ENCODE peak calls at places on chromosomes 11 and 22, in four cellular contexts. N is SK-N-SH, J is H1, G is GM12878. V is an unnamed sample.

GRCh38 chr11:106344392-106344791 is 266.9 kb downstream of the AASDHPPT start:
- DNase-seq in J (no peak), G (no peak), N (no peak), V (no peak)

GRCh38 chr11:56659755-56660154 is 3.7 kb upstream of the OR5AR1 start:
- DNase-seq in N (no peak), J (no peak), G (no peak), V (no peak)

GRCh38 chr22:46175631-46176030 is 25.3 kb downstream of the PPARA start:
- DNase-seq in J (no peak), G (no peak), N (no peak), V (no peak)

GRCh38 chr22:19810381-19811141 is 44.1 kb downstream of the GNB1L start:
- DNase-seq in G (no peak), N (peak), J (no peak), V (no peak)

GRCh38 chr11:26993965-26994446 is at the start of gene FIBIN:
- DNase-seq in G (no peak), J (peak), N (no peak), V (no peak)

GRCh38 chr11:35085766-35086165 is 53.2 kb upstream of the CD44 start:
- DNase-seq in N (no peak), G (no peak), J (no peak), V (no peak)

GRCh38 chr22:44026630-44027511 is 2.8 kb downstream of the PARVB start:
- DNase-seq in G (peak), N (no peak), J (no peak), V (no peak)

GRCh38 chr11:43925063-43925931 is 17.1 kb upstream of the C11orf96 start:
- DNase-seq in N (no peak), G (no peak), J (no peak), V (no peak)

GRCh38 chr22:47090591-47091240 is 328.3 kb downstream of the TBC1D22A start:
- DNase-seq in J (peak), N (no peak), G (no peak), V (no peak)

GRCh38 chr11:1167751-1168231 is 10.0 kb downstream of the MUC5AC start:
- DNase-seq in G (no peak), J (no peak), N (peak), V (no peak)

GRCh38 chr11:119828819-119829218 is 99.8 kb upstream of the NECTIN1 start:
- DNase-seq in N (no peak), J (no peak), G (no peak), V (no peak)

GRCh38 chr11:17554487-17554886 is 7.4 kb downstream of the OTOG start:
- DNase-seq in N (peak), J (no peak), G (no peak), V (no peak)

GRCh38 chr22:28142361-28142801 is 223.3 kb upstream of the PITPNB start:
- DNase-seq in G (no peak), N (no peak), J (no peak), V (peak)

DNA sequence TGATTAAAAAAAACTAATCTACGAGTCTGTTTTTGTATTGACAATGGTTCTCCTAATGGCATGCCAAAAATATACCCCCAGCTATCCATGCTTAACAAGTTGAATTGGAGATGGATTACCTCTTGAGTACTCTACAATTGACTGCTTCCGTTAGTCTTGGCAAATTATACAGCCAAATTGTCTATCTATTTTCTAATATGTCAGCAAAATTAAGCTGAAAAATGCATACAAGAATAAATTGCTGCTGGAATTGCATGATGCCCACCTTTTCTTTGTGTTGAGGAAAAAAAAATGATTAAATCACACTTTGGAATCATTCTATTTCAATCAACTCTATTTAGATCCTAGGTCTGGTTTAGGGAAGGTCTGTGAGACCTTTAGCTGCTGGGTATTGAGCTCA is 91.8 kb downstream of the FAT3 start:
- DNase-seq in G (no peak), J (no peak), N (no peak), V (no peak)
- TF ChIP-seq TCF12 in G (no peak), J (no peak), N (no peak), V (no peak)

DNA sequence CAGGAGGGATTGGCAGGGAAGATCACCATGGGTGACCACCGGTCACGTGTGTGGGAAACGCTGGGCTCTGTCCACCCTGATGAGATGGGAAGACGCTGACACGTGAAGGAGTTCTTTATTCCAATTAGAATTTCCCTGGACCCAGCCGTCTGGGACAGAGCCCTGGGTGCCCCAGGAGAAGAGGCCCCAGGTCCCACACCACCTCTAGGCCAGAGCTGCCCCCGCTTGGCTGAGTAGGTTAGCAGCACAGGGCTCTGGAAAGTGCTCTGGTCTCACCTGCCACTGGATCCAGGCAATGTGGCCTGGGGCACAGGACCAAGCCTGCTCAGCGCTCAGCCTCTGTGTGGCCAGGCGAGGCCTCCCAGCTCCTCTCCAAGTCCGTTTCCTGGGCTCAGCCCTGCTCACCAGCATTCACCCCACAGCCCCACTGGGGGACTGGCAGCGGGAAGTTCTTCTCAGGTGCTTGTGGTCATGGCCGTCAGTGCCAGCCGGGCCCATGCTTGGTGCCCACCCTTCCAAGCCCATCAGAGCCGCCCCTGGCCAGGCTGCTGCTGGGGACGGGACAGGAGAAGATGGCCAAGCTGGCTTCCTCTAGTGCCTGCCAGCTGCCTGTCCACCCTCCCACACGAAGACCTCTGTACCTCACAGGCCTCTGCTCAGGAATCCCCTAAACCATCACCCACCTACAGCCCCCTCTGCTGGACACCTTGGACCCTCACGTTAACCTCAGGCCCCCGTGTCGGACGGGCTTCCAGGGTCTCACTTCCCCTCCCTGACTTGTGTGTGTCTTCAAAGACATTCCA is 62.5 kb upstream of the FGF3 start:
- DNase-seq in J (peak), G (no peak), N (no peak), V (no peak)
- TF ChIP-seq TCF12 in J (no peak), G (no peak), N (no peak), V (no peak)

DNA sequence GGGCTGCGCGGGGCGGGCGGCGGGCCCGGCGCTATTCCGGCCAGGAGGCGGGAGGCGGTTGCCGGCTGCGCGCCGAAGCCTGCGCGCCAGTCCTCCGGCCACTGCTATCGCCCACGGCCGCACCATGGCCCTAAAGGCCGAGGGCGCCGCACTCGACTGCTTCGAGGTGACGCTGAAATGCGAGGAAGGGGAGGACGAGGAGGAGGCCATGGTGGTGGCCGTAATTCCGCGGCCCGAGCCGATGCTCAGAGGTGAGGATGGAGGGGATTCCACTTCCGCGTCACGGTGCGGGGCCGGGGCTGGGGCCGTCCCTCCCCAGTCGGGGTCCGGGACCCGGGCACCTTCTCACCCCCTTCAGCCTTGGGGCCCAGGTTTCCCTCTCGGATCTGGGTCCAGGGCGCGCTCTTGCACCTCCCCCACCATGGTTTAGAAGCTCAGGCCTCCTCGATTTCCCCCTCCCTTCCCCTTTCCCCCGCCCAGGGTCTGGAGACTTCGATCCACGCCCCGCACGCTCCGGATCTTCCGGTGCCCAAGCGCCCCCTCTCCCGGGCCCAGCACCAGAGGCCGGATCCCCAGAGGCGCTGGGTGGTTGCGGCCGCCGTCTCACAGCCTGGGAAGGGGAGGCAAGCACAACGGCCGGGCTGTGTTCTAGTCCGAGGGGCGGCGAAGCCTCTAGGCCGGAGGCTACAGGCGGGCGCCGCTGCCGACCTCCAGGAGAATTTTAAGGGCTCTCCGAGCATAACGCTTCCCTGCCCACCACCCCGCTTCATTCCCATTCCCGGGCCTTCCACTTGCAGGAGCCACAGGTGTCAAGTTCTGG is 517 bp downstream of the SPINDOC start:
- DNase-seq in N (peak), J (peak), G (no peak), V (no peak)
- TF ChIP-seq TCF12 in N (no peak), J (no peak), G (no peak), V (no peak)

GRCh38 chr11:67303132-67303988 is at the start of gene SSH3:
- DNase-seq in N (peak), J (peak), G (no peak), V (peak)
- TF ChIP-seq TCF12 in N (no peak), J (no peak), G (no peak), V (peak)

GRCh38 chr11:132649277-132649676 is 883.0 kb downstream of the OPCML start:
- DNase-seq in J (no peak), G (no peak), N (no peak), V (no peak)

GRCh38 chr11:132650969-132651720 is 881.2 kb downstream of the OPCML start:
- DNase-seq in G (no peak), N (no peak), J (no peak), V (no peak)

GRCh38 chr11:132646890-132647289 is 885.4 kb downstream of the OPCML start:
- DNase-seq in G (no peak), J (no peak), N (no peak), V (no peak)

GRCh38 chr11:132644511-132644910 is 887.8 kb downstream of the OPCML start:
- DNase-seq in J (no peak), N (peak), G (no peak), V (no peak)

DNA sequence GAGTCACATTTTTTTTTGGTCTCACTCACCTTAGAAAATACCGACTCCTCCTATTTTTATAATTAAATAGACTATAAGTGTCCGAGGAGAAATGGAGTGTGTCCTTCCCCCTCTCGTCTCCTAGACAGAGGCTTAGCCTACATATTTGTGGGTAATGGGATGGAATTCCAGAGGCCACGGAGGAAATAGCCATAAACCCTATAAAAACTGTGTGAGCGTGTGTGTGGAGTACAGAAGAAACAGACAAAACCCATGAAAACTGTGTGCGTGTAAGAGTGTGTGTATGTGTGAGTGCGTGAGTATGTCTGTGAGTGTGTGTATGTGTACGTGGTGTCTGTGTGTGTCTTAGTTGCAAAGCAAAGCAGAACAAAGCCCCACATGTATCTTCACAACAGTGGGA is 883.5 kb downstream of the OPCML start:
- DNase-seq in N (no peak), G (no peak), J (no peak), V (no peak)
- TF ChIP-seq TCF12 in N (no peak), G (no peak), J (no peak), V (no peak)

DNA sequence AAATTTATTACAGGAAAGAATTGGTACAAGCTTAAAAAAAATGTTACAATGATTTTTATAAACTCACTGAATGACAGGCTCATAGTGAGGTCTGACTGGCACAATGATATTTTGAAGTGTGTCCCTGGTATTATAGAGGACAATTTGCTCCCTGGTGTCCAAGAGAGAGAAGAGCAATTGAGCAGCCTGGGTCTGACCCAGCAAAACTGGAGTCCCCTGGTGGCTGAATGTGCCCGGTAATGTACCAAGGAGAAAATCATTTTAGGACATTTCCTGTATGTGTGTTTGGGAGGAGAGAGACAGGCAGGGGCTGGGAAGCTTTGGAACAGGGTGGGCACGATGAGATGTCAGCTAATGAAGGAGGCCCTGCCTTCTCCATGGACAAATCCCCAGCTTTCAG is 125.3 kb downstream of the APOL5 start:
- DNase-seq in J (no peak), G (no peak), N (peak), V (peak)
- TF ChIP-seq TCF12 in J (no peak), G (no peak), N (no peak), V (no peak)

GRCh38 chr22:38110863-38111852 is 674 bp upstream of the BAIAP2L2 start:
- DNase-seq in N (no peak), J (no peak), G (no peak), V (peak)

GRCh38 chr22:38111941-38112355 is 1.5 kb upstream of the BAIAP2L2 start:
- DNase-seq in J (no peak), G (no peak), N (no peak), V (peak)

GRCh38 chr22:38108561-38109319 is 1.7 kb downstream of the BAIAP2L2 start:
- DNase-seq in G (no peak), N (no peak), J (no peak), V (no peak)

GRCh38 chr22:38109391-38110000 is 988 bp downstream of the BAIAP2L2 start:
- DNase-seq in G (no peak), N (no peak), J (no peak), V (no peak)

GRCh38 chr22:38110008-38110862 is at the start of gene BAIAP2L2:
- DNase-seq in N (no peak), J (no peak), G (no peak), V (peak)
- TF ChIP-seq TCF12 in N (no peak), J (no peak), G (no peak), V (no peak)

DNA sequence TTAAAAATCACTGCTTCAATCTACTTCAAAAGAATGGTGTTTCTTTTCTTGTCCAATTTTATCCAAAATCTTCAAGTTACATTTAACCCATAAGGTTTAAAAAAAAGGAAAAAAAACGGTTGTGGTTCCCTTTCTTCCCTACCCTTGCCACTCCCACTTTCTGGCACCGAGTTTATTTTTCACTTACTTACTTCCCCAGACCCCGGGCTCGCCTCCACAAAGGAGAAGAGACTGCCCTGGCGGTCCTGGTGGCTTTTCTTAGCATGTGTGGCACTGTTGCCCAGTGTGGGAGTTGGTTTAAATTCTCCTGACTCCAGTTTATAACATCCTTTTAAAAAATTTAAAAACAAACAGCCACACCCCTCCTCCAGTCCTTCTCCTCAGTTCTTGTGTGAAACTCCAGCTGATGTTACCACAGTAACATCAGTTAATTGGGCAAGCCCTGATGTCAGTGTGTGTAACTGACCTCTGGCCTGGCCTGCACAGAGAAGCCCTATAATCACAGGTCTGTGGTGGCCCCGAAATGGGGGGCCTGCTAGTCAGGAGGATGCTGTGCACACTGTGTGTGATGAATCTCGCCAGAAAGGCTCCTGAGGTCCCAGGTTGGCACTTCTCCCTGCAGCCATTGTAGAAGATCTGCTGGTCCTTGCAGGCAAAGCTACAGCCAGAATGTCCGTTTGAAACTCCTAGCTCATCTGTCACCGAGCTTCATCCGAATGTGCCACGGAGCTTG is 7.8 kb downstream of the YDJC start:
- DNase-seq in G (no peak), J (no peak), N (peak), V (no peak)
- TF ChIP-seq TCF12 in G (no peak), J (no peak), N (no peak), V (no peak)

GRCh38 chr11:67266424-67267187 is at the start of gene GRK2:
- DNase-seq in N (peak), J (no peak), G (no peak), V (no peak)
- TF ChIP-seq TCF12 in N (no peak), J (no peak), G (no peak), V (no peak)